ENCODE peak calls at places on chromosomes 7 and 10, in seven cellular contexts. One of them, this sample, is unnamed.

GRCh38 chr7:130356121-130356759 is 11.6 kb downstream of the CPA5 start:
- DNase-seq in stimulated activated CD8-positive, alpha-beta memory T cell treated with anti-CD3 and anti-CD28 coated beads, Interleukin-4, amount 100 ng/mL, for 4 hours: no peak
- DNase-seq in epithelial cell of esophagus: peak
- DNase-seq in NCI-H2029 treated with DMSO at 0.1 percent for 48 hours: no peak
- DNase-seq in COLO829: peak
- DNase-seq in BJ: peak
- DNase-seq in stimulated activated CD4-positive, alpha-beta T cell treated with anti-CD3 and anti-CD28 coated beads, Interleukin-12 subunit alpha, Interleukin-12 subunit beta, amount 100 ng/mL, for 48 hours: no peak
- DNase-seq in this sample: peak

GRCh38 chr10:24349379-24350110 is 140.6 kb downstream of the KIAA1217 start:
- DNase-seq in stimulated activated CD8-positive, alpha-beta memory T cell treated with anti-CD3 and anti-CD28 coated beads, Interleukin-4, amount 100 ng/mL, for 4 hours: no peak
- DNase-seq in epithelial cell of esophagus: peak
- DNase-seq in NCI-H2029 treated with DMSO at 0.1 percent for 48 hours: no peak
- DNase-seq in COLO829: no peak
- DNase-seq in BJ: no peak
- DNase-seq in stimulated activated CD4-positive, alpha-beta T cell treated with anti-CD3 and anti-CD28 coated beads, Interleukin-12 subunit alpha, Interleukin-12 subunit beta, amount 100 ng/mL, for 48 hours: no peak
- DNase-seq in this sample: no peak

GRCh38 chr10:114174462-114175190 is 623 bp upstream of the CCDC186 start:
- DNase-seq in stimulated activated CD8-positive, alpha-beta memory T cell treated with anti-CD3 and anti-CD28 coated beads, Interleukin-4, amount 100 ng/mL, for 4 hours: no peak
- DNase-seq in epithelial cell of esophagus: peak
- DNase-seq in NCI-H2029 treated with DMSO at 0.1 percent for 48 hours: no peak
- DNase-seq in COLO829: peak
- DNase-seq in BJ: no peak
- DNase-seq in stimulated activated CD4-positive, alpha-beta T cell treated with anti-CD3 and anti-CD28 coated beads, Interleukin-12 subunit alpha, Interleukin-12 subunit beta, amount 100 ng/mL, for 48 hours: peak
- DNase-seq in this sample: no peak

GRCh38 chr7:29749701-29750321 is 56.5 kb upstream of the WIPF3 start:
- DNase-seq in stimulated activated CD8-positive, alpha-beta memory T cell treated with anti-CD3 and anti-CD28 coated beads, Interleukin-4, amount 100 ng/mL, for 4 hours: no peak
- DNase-seq in epithelial cell of esophagus: no peak
- DNase-seq in NCI-H2029 treated with DMSO at 0.1 percent for 48 hours: no peak
- DNase-seq in COLO829: no peak
- DNase-seq in BJ: no peak
- DNase-seq in stimulated activated CD4-positive, alpha-beta T cell treated with anti-CD3 and anti-CD28 coated beads, Interleukin-12 subunit alpha, Interleukin-12 subunit beta, amount 100 ng/mL, for 48 hours: no peak
- DNase-seq in this sample: no peak

GRCh38 chr7:19069842-19070241 is 47.6 kb downstream of the TWIST1 start:
- DNase-seq in stimulated activated CD8-positive, alpha-beta memory T cell treated with anti-CD3 and anti-CD28 coated beads, Interleukin-4, amount 100 ng/mL, for 4 hours: no peak
- DNase-seq in epithelial cell of esophagus: peak
- DNase-seq in NCI-H2029 treated with DMSO at 0.1 percent for 48 hours: no peak
- DNase-seq in COLO829: no peak
- DNase-seq in BJ: no peak
- DNase-seq in stimulated activated CD4-positive, alpha-beta T cell treated with anti-CD3 and anti-CD28 coated beads, Interleukin-12 subunit alpha, Interleukin-12 subunit beta, amount 100 ng/mL, for 48 hours: no peak
- DNase-seq in this sample: no peak

GRCh38 chr7:20561466-20561865 is 54.0 kb upstream of the ABCB5 start:
- DNase-seq in stimulated activated CD8-positive, alpha-beta memory T cell treated with anti-CD3 and anti-CD28 coated beads, Interleukin-4, amount 100 ng/mL, for 4 hours: no peak
- DNase-seq in epithelial cell of esophagus: no peak
- DNase-seq in NCI-H2029 treated with DMSO at 0.1 percent for 48 hours: no peak
- DNase-seq in COLO829: peak
- DNase-seq in BJ: no peak
- DNase-seq in stimulated activated CD4-positive, alpha-beta T cell treated with anti-CD3 and anti-CD28 coated beads, Interleukin-12 subunit alpha, Interleukin-12 subunit beta, amount 100 ng/mL, for 48 hours: no peak
- DNase-seq in this sample: no peak

GRCh38 chr10:69503001-69503895 is 52.0 kb downstream of the TSPAN15 start:
- DNase-seq in stimulated activated CD8-positive, alpha-beta memory T cell treated with anti-CD3 and anti-CD28 coated beads, Interleukin-4, amount 100 ng/mL, for 4 hours: no peak
- DNase-seq in epithelial cell of esophagus: no peak
- DNase-seq in NCI-H2029 treated with DMSO at 0.1 percent for 48 hours: no peak
- DNase-seq in COLO829: no peak
- DNase-seq in BJ: no peak
- DNase-seq in stimulated activated CD4-positive, alpha-beta T cell treated with anti-CD3 and anti-CD28 coated beads, Interleukin-12 subunit alpha, Interleukin-12 subunit beta, amount 100 ng/mL, for 48 hours: no peak
- DNase-seq in this sample: no peak

GRCh38 chr10:86443936-86444335 is 77.3 kb upstream of the GRID1 start:
- DNase-seq in stimulated activated CD8-positive, alpha-beta memory T cell treated with anti-CD3 and anti-CD28 coated beads, Interleukin-4, amount 100 ng/mL, for 4 hours: no peak
- DNase-seq in epithelial cell of esophagus: peak
- DNase-seq in NCI-H2029 treated with DMSO at 0.1 percent for 48 hours: no peak
- DNase-seq in COLO829: no peak
- DNase-seq in BJ: no peak
- DNase-seq in stimulated activated CD4-positive, alpha-beta T cell treated with anti-CD3 and anti-CD28 coated beads, Interleukin-12 subunit alpha, Interleukin-12 subunit beta, amount 100 ng/mL, for 48 hours: no peak
- DNase-seq in this sample: no peak

GRCh38 chr10:24324651-24325050 is 115.7 kb downstream of the KIAA1217 start:
- DNase-seq in stimulated activated CD8-positive, alpha-beta memory T cell treated with anti-CD3 and anti-CD28 coated beads, Interleukin-4, amount 100 ng/mL, for 4 hours: no peak
- DNase-seq in epithelial cell of esophagus: peak
- DNase-seq in NCI-H2029 treated with DMSO at 0.1 percent for 48 hours: no peak
- DNase-seq in COLO829: no peak
- DNase-seq in BJ: no peak
- DNase-seq in stimulated activated CD4-positive, alpha-beta T cell treated with anti-CD3 and anti-CD28 coated beads, Interleukin-12 subunit alpha, Interleukin-12 subunit beta, amount 100 ng/mL, for 48 hours: no peak
- DNase-seq in this sample: no peak

GRCh38 chr7:137454169-137455166 is 110.9 kb upstream of the PTN start:
- DNase-seq in stimulated activated CD8-positive, alpha-beta memory T cell treated with anti-CD3 and anti-CD28 coated beads, Interleukin-4, amount 100 ng/mL, for 4 hours: no peak
- DNase-seq in epithelial cell of esophagus: peak
- DNase-seq in NCI-H2029 treated with DMSO at 0.1 percent for 48 hours: peak
- DNase-seq in COLO829: peak
- DNase-seq in BJ: no peak
- DNase-seq in stimulated activated CD4-positive, alpha-beta T cell treated with anti-CD3 and anti-CD28 coated beads, Interleukin-12 subunit alpha, Interleukin-12 subunit beta, amount 100 ng/mL, for 48 hours: no peak
- DNase-seq in this sample: peak

GRCh38 chr7:30005511-30005910 is 15.9 kb upstream of the SCRN1 start:
- DNase-seq in stimulated activated CD8-positive, alpha-beta memory T cell treated with anti-CD3 and anti-CD28 coated beads, Interleukin-4, amount 100 ng/mL, for 4 hours: no peak
- DNase-seq in epithelial cell of esophagus: no peak
- DNase-seq in NCI-H2029 treated with DMSO at 0.1 percent for 48 hours: no peak
- DNase-seq in COLO829: no peak
- DNase-seq in BJ: no peak
- DNase-seq in stimulated activated CD4-positive, alpha-beta T cell treated with anti-CD3 and anti-CD28 coated beads, Interleukin-12 subunit alpha, Interleukin-12 subunit beta, amount 100 ng/mL, for 48 hours: no peak
- DNase-seq in this sample: no peak

GRCh38 chr7:6640246-6640721 is 3.2 kb downstream of the ZNF316 start:
- DNase-seq in stimulated activated CD8-positive, alpha-beta memory T cell treated with anti-CD3 and anti-CD28 coated beads, Interleukin-4, amount 100 ng/mL, for 4 hours: no peak
- DNase-seq in epithelial cell of esophagus: peak
- DNase-seq in NCI-H2029 treated with DMSO at 0.1 percent for 48 hours: no peak
- DNase-seq in COLO829: peak
- DNase-seq in BJ: peak
- DNase-seq in stimulated activated CD4-positive, alpha-beta T cell treated with anti-CD3 and anti-CD28 coated beads, Interleukin-12 subunit alpha, Interleukin-12 subunit beta, amount 100 ng/mL, for 48 hours: no peak
- DNase-seq in this sample: peak

GRCh38 chr10:84548869-84549268 is 220.5 kb downstream of the CCSER2 start:
- DNase-seq in stimulated activated CD8-positive, alpha-beta memory T cell treated with anti-CD3 and anti-CD28 coated beads, Interleukin-4, amount 100 ng/mL, for 4 hours: no peak
- DNase-seq in epithelial cell of esophagus: peak
- DNase-seq in NCI-H2029 treated with DMSO at 0.1 percent for 48 hours: no peak
- DNase-seq in COLO829: no peak
- DNase-seq in BJ: no peak
- DNase-seq in stimulated activated CD4-positive, alpha-beta T cell treated with anti-CD3 and anti-CD28 coated beads, Interleukin-12 subunit alpha, Interleukin-12 subunit beta, amount 100 ng/mL, for 48 hours: no peak
- DNase-seq in this sample: no peak

GRCh38 chr7:683526-684205 is 42.8 kb upstream of the DNAAF5 start:
- DNase-seq in stimulated activated CD8-positive, alpha-beta memory T cell treated with anti-CD3 and anti-CD28 coated beads, Interleukin-4, amount 100 ng/mL, for 4 hours: no peak
- DNase-seq in epithelial cell of esophagus: no peak
- DNase-seq in NCI-H2029 treated with DMSO at 0.1 percent for 48 hours: no peak
- DNase-seq in COLO829: no peak
- DNase-seq in BJ: no peak
- DNase-seq in stimulated activated CD4-positive, alpha-beta T cell treated with anti-CD3 and anti-CD28 coated beads, Interleukin-12 subunit alpha, Interleukin-12 subunit beta, amount 100 ng/mL, for 48 hours: no peak
- DNase-seq in this sample: no peak

GRCh38 chr7:70776627-70777101 is 355.3 kb upstream of the GALNT17 start:
- DNase-seq in stimulated activated CD8-positive, alpha-beta memory T cell treated with anti-CD3 and anti-CD28 coated beads, Interleukin-4, amount 100 ng/mL, for 4 hours: no peak
- DNase-seq in epithelial cell of esophagus: no peak
- DNase-seq in NCI-H2029 treated with DMSO at 0.1 percent for 48 hours: no peak
- DNase-seq in COLO829: peak
- DNase-seq in BJ: no peak
- DNase-seq in stimulated activated CD4-positive, alpha-beta T cell treated with anti-CD3 and anti-CD28 coated beads, Interleukin-12 subunit alpha, Interleukin-12 subunit beta, amount 100 ng/mL, for 48 hours: peak
- DNase-seq in this sample: no peak

GRCh38 chr10:63636812-63637211 is 115.6 kb downstream of the REEP3 start:
- DNase-seq in stimulated activated CD8-positive, alpha-beta memory T cell treated with anti-CD3 and anti-CD28 coated beads, Interleukin-4, amount 100 ng/mL, for 4 hours: no peak
- DNase-seq in epithelial cell of esophagus: no peak
- DNase-seq in NCI-H2029 treated with DMSO at 0.1 percent for 48 hours: no peak
- DNase-seq in COLO829: no peak
- DNase-seq in BJ: no peak
- DNase-seq in stimulated activated CD4-positive, alpha-beta T cell treated with anti-CD3 and anti-CD28 coated beads, Interleukin-12 subunit alpha, Interleukin-12 subunit beta, amount 100 ng/mL, for 48 hours: no peak
- DNase-seq in this sample: no peak

GRCh38 chr10:42519761-42520460 is 118.5 kb downstream of the ZNF33B start:
- DNase-seq in stimulated activated CD8-positive, alpha-beta memory T cell treated with anti-CD3 and anti-CD28 coated beads, Interleukin-4, amount 100 ng/mL, for 4 hours: no peak
- DNase-seq in epithelial cell of esophagus: no peak
- DNase-seq in NCI-H2029 treated with DMSO at 0.1 percent for 48 hours: no peak
- DNase-seq in COLO829: no peak
- DNase-seq in BJ: no peak
- DNase-seq in stimulated activated CD4-positive, alpha-beta T cell treated with anti-CD3 and anti-CD28 coated beads, Interleukin-12 subunit alpha, Interleukin-12 subunit beta, amount 100 ng/mL, for 48 hours: no peak
- DNase-seq in this sample: no peak

GRCh38 chr10:119625570-119626280 is 25.5 kb upstream of the BAG3 start:
- DNase-seq in stimulated activated CD8-positive, alpha-beta memory T cell treated with anti-CD3 and anti-CD28 coated beads, Interleukin-4, amount 100 ng/mL, for 4 hours: no peak
- DNase-seq in epithelial cell of esophagus: no peak
- DNase-seq in NCI-H2029 treated with DMSO at 0.1 percent for 48 hours: no peak
- DNase-seq in COLO829: no peak
- DNase-seq in BJ: no peak
- DNase-seq in stimulated activated CD4-positive, alpha-beta T cell treated with anti-CD3 and anti-CD28 coated beads, Interleukin-12 subunit alpha, Interleukin-12 subunit beta, amount 100 ng/mL, for 48 hours: no peak
- DNase-seq in this sample: no peak

GRCh38 chr10:118101501-118101900 is 54.8 kb upstream of the RAB11FIP2 start:
- DNase-seq in stimulated activated CD8-positive, alpha-beta memory T cell treated with anti-CD3 and anti-CD28 coated beads, Interleukin-4, amount 100 ng/mL, for 4 hours: no peak
- DNase-seq in epithelial cell of esophagus: no peak
- DNase-seq in NCI-H2029 treated with DMSO at 0.1 percent for 48 hours: no peak
- DNase-seq in COLO829: no peak
- DNase-seq in BJ: peak
- DNase-seq in stimulated activated CD4-positive, alpha-beta T cell treated with anti-CD3 and anti-CD28 coated beads, Interleukin-12 subunit alpha, Interleukin-12 subunit beta, amount 100 ng/mL, for 48 hours: no peak
- DNase-seq in this sample: peak

GRCh38 chr10:103241262-103242011 is 4.2 kb upstream of the RPEL1 start:
- DNase-seq in stimulated activated CD8-positive, alpha-beta memory T cell treated with anti-CD3 and anti-CD28 coated beads, Interleukin-4, amount 100 ng/mL, for 4 hours: no peak
- DNase-seq in epithelial cell of esophagus: peak
- DNase-seq in NCI-H2029 treated with DMSO at 0.1 percent for 48 hours: no peak
- DNase-seq in COLO829: no peak
- DNase-seq in BJ: no peak
- DNase-seq in stimulated activated CD4-positive, alpha-beta T cell treated with anti-CD3 and anti-CD28 coated beads, Interleukin-12 subunit alpha, Interleukin-12 subunit beta, amount 100 ng/mL, for 48 hours: no peak
- DNase-seq in this sample: no peak

GRCh38 chr7:1092806-1093505 is 5.0 kb downstream of the GPER1 start:
- DNase-seq in stimulated activated CD8-positive, alpha-beta memory T cell treated with anti-CD3 and anti-CD28 coated beads, Interleukin-4, amount 100 ng/mL, for 4 hours: no peak
- DNase-seq in epithelial cell of esophagus: no peak
- DNase-seq in NCI-H2029 treated with DMSO at 0.1 percent for 48 hours: no peak
- DNase-seq in COLO829: no peak
- DNase-seq in BJ: no peak
- DNase-seq in stimulated activated CD4-positive, alpha-beta T cell treated with anti-CD3 and anti-CD28 coated beads, Interleukin-12 subunit alpha, Interleukin-12 subunit beta, amount 100 ng/mL, for 48 hours: no peak
- DNase-seq in this sample: no peak

GRCh38 chr10:46198516-46198915 is 88.3 kb upstream of the ANTXRL start:
- DNase-seq in stimulated activated CD8-positive, alpha-beta memory T cell treated with anti-CD3 and anti-CD28 coated beads, Interleukin-4, amount 100 ng/mL, for 4 hours: no peak
- DNase-seq in epithelial cell of esophagus: peak
- DNase-seq in NCI-H2029 treated with DMSO at 0.1 percent for 48 hours: no peak
- DNase-seq in COLO829: no peak
- DNase-seq in BJ: no peak
- DNase-seq in stimulated activated CD4-positive, alpha-beta T cell treated with anti-CD3 and anti-CD28 coated beads, Interleukin-12 subunit alpha, Interleukin-12 subunit beta, amount 100 ng/mL, for 48 hours: no peak
- DNase-seq in this sample: no peak

GRCh38 chr7:35584990-35585389 is 109.9 kb downstream of the HERPUD2 start:
- DNase-seq in stimulated activated CD8-positive, alpha-beta memory T cell treated with anti-CD3 and anti-CD28 coated beads, Interleukin-4, amount 100 ng/mL, for 4 hours: no peak
- DNase-seq in epithelial cell of esophagus: no peak
- DNase-seq in NCI-H2029 treated with DMSO at 0.1 percent for 48 hours: no peak
- DNase-seq in COLO829: no peak
- DNase-seq in BJ: no peak
- DNase-seq in stimulated activated CD4-positive, alpha-beta T cell treated with anti-CD3 and anti-CD28 coated beads, Interleukin-12 subunit alpha, Interleukin-12 subunit beta, amount 100 ng/mL, for 48 hours: no peak
- DNase-seq in this sample: no peak

GRCh38 chr7:128876978-128877755 is 14.5 kb downstream of the ATP6V1F start:
- DNase-seq in stimulated activated CD8-positive, alpha-beta memory T cell treated with anti-CD3 and anti-CD28 coated beads, Interleukin-4, amount 100 ng/mL, for 4 hours: no peak
- DNase-seq in epithelial cell of esophagus: no peak
- DNase-seq in NCI-H2029 treated with DMSO at 0.1 percent for 48 hours: no peak
- DNase-seq in COLO829: no peak
- DNase-seq in BJ: no peak
- DNase-seq in stimulated activated CD4-positive, alpha-beta T cell treated with anti-CD3 and anti-CD28 coated beads, Interleukin-12 subunit alpha, Interleukin-12 subunit beta, amount 100 ng/mL, for 48 hours: no peak
- DNase-seq in this sample: no peak